ENCODE peak calls at places on chromosomes 1 and 21, in seven cellular contexts. T is A549, H is sigmoid colon, K is ovary, N is tibial nerve, M is stomach, D is suprapubic skin. L is an unnamed sample.
A peak's percentile ranks its signal among the peaks of the same experiment; 100 is the strongest.

GRCh38 chr1:232174306-232174705 is 455.6 kb downstream of the SIPA1L2 start:
- DNase-seq in N (no peak), K (no peak), T (no peak), H (no peak), M (no peak), D (no peak), L (peak; percentile 55)

GRCh38 chr1:184965889-184966860 is 8.1 kb downstream of the NIBAN1 start:
- DNase-seq in N (no peak), H (no peak), K (no peak), T (no peak), M (no peak), D (no peak), L (no peak)

GRCh38 chr1:154750681-154751665 is 119.1 kb downstream of the KCNN3 start:
- DNase-seq in T (no peak), N (no peak), H (peak; percentile 54), D (peak; percentile 47), M (no peak), K (peak; percentile 11), L (no peak)

GRCh38 chr1:10471411-10472219 is 714 bp downstream of the DFFA start:
- DNase-seq in N (no peak), M (no peak), K (peak; percentile 56), T (no peak), H (no peak), D (no peak), L (no peak)

GRCh38 chr1:229030642-229031390 is 240.1 kb upstream of the RAB4A start:
- DNase-seq in N (no peak), T (no peak), D (no peak), H (no peak), K (no peak), M (peak; percentile 46), L (no peak)

GRCh38 chr1:46480959-46481646 is 8.5 kb upstream of the DMBX1 start:
- DNase-seq in M (no peak), D (no peak), K (no peak), H (no peak), N (no peak), T (no peak), L (no peak)

GRCh38 chr1:237527761-237528160 is 363.0 kb downstream of the ZP4 start:
- DNase-seq in N (no peak), T (no peak), K (no peak), H (no peak), D (no peak), M (no peak), L (no peak)

GRCh38 chr1:228210076-228210651 is 2.3 kb downstream of the OBSCN start:
- DNase-seq in N (no peak), K (no peak), M (no peak), D (no peak), T (peak; percentile 33), H (no peak), L (no peak)

GRCh38 chr1:154849645-154850131 is 20.4 kb downstream of the KCNN3 start:
- DNase-seq in T (no peak), N (no peak), D (no peak), H (no peak), K (no peak), M (no peak), L (no peak)

GRCh38 chr1:165891461-165891860 is 64.0 kb downstream of the UCK2 start:
- DNase-seq in N (no peak), H (no peak), D (no peak), T (no peak), M (no peak), K (no peak), L (no peak)

GRCh38 chr1:31382379-31382989 is 9.6 kb upstream of the FABP3 start:
- DNase-seq in H (no peak), D (no peak), N (no peak), T (no peak), K (no peak), M (no peak), L (no peak)

GRCh38 chr1:198669771-198670170 is 30.9 kb downstream of the PTPRC start:
- DNase-seq in T (no peak), M (no peak), K (no peak), H (no peak), D (no peak), N (no peak), L (no peak)

GRCh38 chr21:44349847-44350772 is 3.3 kb upstream of the TRPM2 start:
- DNase-seq in K (no peak), N (no peak), D (peak; percentile 55), H (no peak), M (no peak), T (no peak), L (no peak)

GRCh38 chr1:208942394-208942793 is 641.1 kb upstream of the CAMK1G start:
- DNase-seq in D (no peak), N (no peak), M (no peak), H (no peak), T (no peak), K (no peak), L (no peak)

GRCh38 chr1:39105841-39106765 is 80.0 kb downstream of the NDUFS5 start:
- DNase-seq in N (no peak), M (peak; percentile 60), K (peak; percentile 73), H (peak; percentile 81), T (no peak), D (peak; percentile 71), L (no peak)

GRCh38 chr21:46515109-46515508 is 56.4 kb downstream of the DIP2A start:
- DNase-seq in K (peak; percentile 51), T (no peak), H (peak; percentile 72), N (no peak), D (no peak), M (peak; percentile 82), L (no peak)

GRCh38 chr1:50929376-50929958 is 30.6 kb downstream of the FAF1 start:
- DNase-seq in D (no peak), K (no peak), N (no peak), H (no peak), M (no peak), T (peak; percentile 5), L (no peak)

DNA sequence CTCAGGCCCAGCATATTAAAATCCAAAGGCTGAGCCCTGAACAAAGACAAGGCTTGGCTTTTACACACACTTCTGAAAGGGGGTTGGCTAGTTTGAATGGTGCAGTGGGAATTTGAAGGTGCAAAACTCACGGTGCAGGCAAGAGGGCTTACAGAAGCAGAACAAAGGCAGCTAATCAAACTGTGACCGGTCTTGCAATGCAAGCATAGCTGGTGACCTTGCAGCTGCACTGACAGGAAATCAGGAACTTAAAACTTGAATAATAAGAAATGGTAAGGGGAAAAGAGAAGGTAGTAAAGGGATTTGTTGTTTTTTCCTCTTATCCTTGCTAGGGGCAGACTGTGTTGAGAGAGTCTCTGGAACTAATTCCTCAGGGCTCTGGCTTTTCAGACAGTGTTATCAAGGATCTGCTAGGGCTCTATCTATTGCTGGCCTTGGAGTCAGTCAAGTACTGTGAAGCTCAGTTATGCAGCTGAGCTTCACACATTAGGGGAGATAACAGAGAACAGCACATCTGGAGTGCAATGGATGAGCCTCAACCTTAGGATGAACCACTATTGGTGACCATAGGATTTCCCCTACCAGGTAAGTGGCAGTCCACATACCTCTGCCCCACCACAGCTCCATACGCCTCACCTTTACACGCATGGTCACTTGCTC is 97.6 kb downstream of the PPIAL4G start:
- DNase-seq in T (no peak), M (no peak), K (no peak), N (no peak), D (no peak), H (no peak), L (no peak)
- TF ChIP-seq POLR2A in T (no peak), M (no peak), K (no peak), N (no peak), D (no peak), H (no peak), L (no peak)

DNA sequence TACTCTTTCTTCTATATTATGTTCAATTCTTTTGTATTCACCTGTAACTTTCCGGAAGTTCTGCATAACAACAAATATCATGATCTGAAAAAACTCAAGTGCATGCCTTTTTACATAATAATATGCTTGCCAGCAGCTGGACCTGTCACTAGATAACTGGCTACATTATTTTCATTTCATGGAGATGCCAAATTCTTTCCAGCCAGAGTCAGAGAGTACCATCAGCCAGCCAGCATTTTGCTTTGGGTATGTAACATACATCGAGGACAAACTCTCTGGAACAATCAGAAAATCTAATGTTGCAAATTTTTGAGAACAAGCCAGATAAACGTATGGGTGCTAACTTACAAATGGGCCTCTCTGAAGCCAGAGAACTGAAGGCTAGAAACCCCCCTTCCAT is 76.4 kb upstream of the BACE2 start:
- DNase-seq in H (no peak), M (no peak), N (no peak), T (no peak), K (no peak), D (no peak), L (no peak)
- TF ChIP-seq EP300 in H (no peak), M (no peak), N (no peak), T (no peak), K (no peak), D (no peak), L (no peak)

DNA sequence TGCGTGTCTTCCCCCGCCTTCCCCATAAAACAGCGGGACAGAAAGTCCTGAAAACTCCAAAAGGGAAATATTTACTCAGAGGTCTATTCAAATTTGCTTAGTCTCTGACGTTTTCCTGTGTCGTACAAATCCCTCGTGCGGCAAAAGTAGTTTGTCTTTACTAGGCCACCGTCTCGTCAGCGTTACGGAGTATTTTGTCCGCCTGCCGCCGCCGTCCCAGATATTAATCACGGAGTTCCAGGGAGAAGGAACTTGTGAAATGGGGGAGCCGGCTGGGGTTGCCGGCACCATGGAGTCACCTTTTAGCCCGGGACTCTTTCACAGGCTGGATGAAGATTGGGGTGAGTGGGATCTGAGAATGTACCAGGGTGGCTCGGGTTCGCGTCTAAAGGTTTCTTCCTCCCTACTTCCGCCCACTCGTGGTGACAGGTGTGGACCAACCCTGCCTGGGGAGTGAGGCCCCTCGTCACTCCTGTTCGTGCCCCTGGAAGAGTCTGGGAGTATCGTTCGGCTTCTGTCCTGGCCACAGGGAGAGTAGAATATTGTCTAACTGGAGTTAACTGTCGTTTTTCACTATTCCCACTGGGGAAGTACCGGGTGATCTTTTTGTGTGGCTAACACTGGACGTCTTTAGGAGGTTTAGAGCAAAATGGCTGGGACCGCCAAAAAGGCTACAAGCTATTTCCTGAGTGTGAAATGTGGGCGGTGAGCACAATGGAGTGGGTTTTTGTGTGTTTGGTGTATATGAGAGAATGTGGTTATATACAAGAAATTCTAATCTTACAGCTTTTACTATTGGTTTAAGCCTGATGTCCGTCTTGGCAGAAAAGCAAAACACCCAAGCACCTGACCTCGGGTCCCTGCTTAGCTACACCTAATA is at the start of gene ATF6:
- DNase-seq in K (peak; percentile 93), H (peak; percentile 97), M (peak; percentile 91), N (peak; percentile 88), T (peak; percentile 78), D (peak; percentile 96), L (peak; percentile 97)
- TF ChIP-seq POLR2A in K (peak; percentile 80), H (peak; percentile 81), M (no peak), N (peak; percentile 77), T (peak; percentile 43), D (peak; percentile 55), L (peak; percentile 49)

DNA sequence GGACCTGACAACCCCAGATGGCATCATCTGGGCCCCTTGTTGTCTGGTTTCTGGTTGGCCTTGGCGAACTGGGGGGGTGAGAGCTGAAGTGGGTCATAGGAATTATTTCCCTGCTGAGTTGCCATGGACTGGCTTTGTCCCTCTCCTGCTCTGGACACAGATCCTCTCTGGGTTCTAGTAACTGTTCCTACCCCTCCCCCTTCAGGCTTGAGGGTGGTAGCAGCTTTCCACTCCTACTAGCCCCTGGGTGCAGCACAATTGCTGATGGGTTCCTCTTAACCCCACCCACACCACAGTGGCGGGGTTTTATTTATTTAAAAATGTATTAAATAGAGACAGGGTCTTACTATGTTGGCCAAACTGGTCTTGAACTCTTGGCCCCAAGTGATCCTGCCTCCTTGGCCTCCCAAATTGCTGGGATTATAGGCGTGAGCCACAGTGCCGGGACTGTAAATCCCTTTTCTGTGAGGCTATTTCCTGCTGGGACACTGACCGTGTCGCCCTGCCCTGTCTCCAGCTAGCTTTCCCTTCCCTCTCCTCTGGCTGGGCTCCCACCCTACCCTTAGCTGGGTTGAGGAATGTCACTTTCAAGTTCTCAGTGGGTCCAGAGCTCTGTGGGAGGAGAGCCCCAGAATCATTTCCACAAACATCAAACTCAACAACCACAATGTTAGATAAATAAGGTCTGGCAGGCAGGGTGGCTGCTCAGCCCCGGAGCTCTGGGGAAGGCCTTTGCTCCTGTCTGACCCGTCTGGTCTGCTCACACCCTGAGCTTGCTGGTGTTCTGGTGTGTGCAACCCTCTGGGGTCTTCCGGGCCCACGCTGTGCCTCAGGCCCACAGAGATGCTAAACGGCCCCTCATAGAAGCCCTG is 112.7 kb upstream of the WNT4 start:
- DNase-seq in H (no peak), T (no peak), K (no peak), M (peak; percentile 49), D (no peak), N (no peak), L (no peak)
- TF ChIP-seq EP300 in H (no peak), T (no peak), K (no peak), M (no peak), D (no peak), N (no peak), L (no peak)

L was measured in esophagus muscularis mucosa.